ENCODE peak calls at places on chromosomes 4 and X, in five cellular contexts. G is tibial nerve, N is type B pancreatic cell, V is AG10803, U is IMR-90. Q is an unnamed sample.

GRCh38 chrX:103343105-103343504 is 13.1 kb downstream of the TCEAL7 start:
- DNase-seq in G (peak), N (no peak), V (peak), U (peak), Q (no peak)

GRCh38 chr4:20354120-20354519 is 102.4 kb downstream of the SLIT2 start:
- DNase-seq in G (no peak), N (no peak), V (no peak), U (no peak), Q (no peak)

GRCh38 chr4:141636771-141637460 is 533 bp downstream of the IL15 start:
- DNase-seq in G (no peak), N (no peak), V (peak), U (peak), Q (peak)

GRCh38 chr4:55336138-55337034 is 9.7 kb upstream of the SRD5A3 start:
- DNase-seq in G (no peak), N (no peak), V (no peak), U (no peak), Q (no peak)

GRCh38 chrX:128020701-128021100 is 31.5 kb downstream of the ACTRT1 start:
- DNase-seq in G (no peak), N (no peak), V (no peak), U (peak), Q (no peak)

GRCh38 chr4:726235-726787 is 20.7 kb downstream of the PCGF3 start:
- DNase-seq in G (no peak), N (no peak), V (peak), U (peak), Q (no peak)

GRCh38 chr4:124060261-124060918 is 652.1 kb downstream of the ANKRD50 start:
- DNase-seq in G (peak), N (no peak), V (peak), U (peak), Q (no peak)

GRCh38 chrX:38970845-38971244 is 169.6 kb downstream of the MID1IP1 start:
- DNase-seq in G (no peak), N (no peak), V (no peak), U (no peak), Q (no peak)

GRCh38 chrX:13090261-13091110 is 46.1 kb upstream of the FAM9C start:
- DNase-seq in G (no peak), N (no peak), V (no peak), U (peak), Q (no peak)

GRCh38 chrX:21408324-21408723 is 34.1 kb downstream of the CNKSR2 start:
- DNase-seq in G (no peak), N (no peak), V (peak), U (no peak), Q (no peak)

GRCh38 chrX:103398321-103398937 is 22.1 kb downstream of the BEX3 start:
- DNase-seq in G (no peak), N (no peak), V (peak), U (peak), Q (no peak)

GRCh38 chr4:169110633-169111032 is 100.6 kb upstream of the CBR4 start:
- DNase-seq in G (no peak), N (no peak), V (no peak), U (no peak), Q (no peak)

GRCh38 chr4:169869487-169869886 is 111.7 kb upstream of the HPF1 start:
- DNase-seq in G (no peak), N (no peak), V (no peak), U (peak), Q (no peak)

GRCh38 chr4:40305329-40306193 is 29.6 kb upstream of the CHRNA9 start:
- DNase-seq in G (no peak), N (no peak), V (no peak), U (no peak), Q (no peak)

GRCh38 chr4:1399508-1400190 is 6.6 kb downstream of the NKX1-1 start:
- DNase-seq in G (peak), N (no peak), V (no peak), U (no peak), Q (no peak)

GRCh38 chr4:13322681-13323101 is 161.4 kb downstream of the RAB28 start:
- DNase-seq in G (no peak), N (no peak), V (peak), U (peak), Q (no peak)

GRCh38 chrX:115503099-115503498 is 57.9 kb upstream of the PLS3 start:
- DNase-seq in G (no peak), N (no peak), V (no peak), U (no peak), Q (no peak)

GRCh38 chr4:174047363-174047762 is 236.1 kb downstream of the FBXO8 start:
- DNase-seq in G (no peak), N (no peak), V (no peak), U (no peak), Q (no peak)

GRCh38 chr4:115841873-115842272 is 728.5 kb upstream of the NDST4 start:
- DNase-seq in G (no peak), N (no peak), V (no peak), U (no peak), Q (no peak)

GRCh38 chr4:111268769-111269414 is 646.0 kb upstream of the PITX2 start:
- DNase-seq in G (no peak), N (no peak), V (peak), U (peak), Q (no peak)

GRCh38 chrX:10508891-10509290 is 111.5 kb downstream of the MID1 start:
- DNase-seq in G (no peak), N (no peak), V (no peak), U (no peak), Q (no peak)

GRCh38 chr4:152535236-152535902 is 523 bp downstream of the FBXW7 start:
- DNase-seq in G (no peak), N (peak), V (no peak), U (no peak), Q (no peak)

GRCh38 chrX:78118628-78119027 is 14.6 kb downstream of the PGK1 start:
- DNase-seq in G (no peak), N (no peak), V (no peak), U (no peak), Q (no peak)

GRCh38 chr4:70753630-70754029 is 31.9 kb downstream of the RUFY3 start:
- DNase-seq in G (no peak), N (no peak), V (no peak), U (no peak), Q (no peak)

GRCh38 chr4:74205559-74205958 is 47.6 kb downstream of the MTHFD2L start:
- DNase-seq in G (no peak), N (no peak), V (no peak), U (no peak), Q (no peak)

GRCh38 chr4:144868309-144868708 is 222.4 kb downstream of the HHIP start:
- DNase-seq in G (no peak), N (no peak), V (no peak), U (no peak), Q (no peak)

GRCh38 chr4:3115637-3116300 is 41.3 kb downstream of the HTT start:
- DNase-seq in G (no peak), N (no peak), V (peak), U (peak), Q (no peak)

GRCh38 chr4:72446353-72447055 is 122.5 kb downstream of the ADAMTS3 start:
- DNase-seq in G (no peak), N (no peak), V (peak), U (no peak), Q (no peak)

GRCh38 chr4:126977306-126977705 is 655.5 kb upstream of the INTU start:
- DNase-seq in G (no peak), N (no peak), V (no peak), U (peak), Q (no peak)

GRCh38 chr4:168584321-168584771 is 87.5 kb downstream of the PALLD start:
- DNase-seq in G (no peak), N (no peak), V (peak), U (peak), Q (no peak)

GRCh38 chr4:39337841-39338240 is 28.3 kb downstream of the RFC1 start:
- DNase-seq in G (no peak), N (no peak), V (no peak), U (no peak), Q (no peak)

GRCh38 chr4:3250956-3251690 is 2.2 kb downstream of the MSANTD1 start:
- DNase-seq in G (no peak), N (no peak), V (no peak), U (no peak), Q (no peak)

GRCh38 chr4:88533088-88533790 is 9.7 kb upstream of the PYURF start:
- DNase-seq in G (no peak), N (no peak), V (peak), U (peak), Q (no peak)

GRCh38 chr4:88531549-88531948 is 8.0 kb upstream of the PYURF start:
- DNase-seq in G (no peak), N (no peak), V (peak), U (no peak), Q (no peak)

GRCh38 chr4:88527787-88528186 is 4.2 kb upstream of the PYURF start:
- DNase-seq in G (no peak), N (no peak), V (no peak), U (no peak), Q (no peak)

GRCh38 chr4:88526221-88526815 is 2.7 kb upstream of the PYURF start:
- DNase-seq in G (no peak), N (no peak), V (peak), U (no peak), Q (no peak)

GRCh38 chr4:88528861-88529260 is 5.3 kb upstream of the PYURF start:
- DNase-seq in G (no peak), N (no peak), V (peak), U (no peak), Q (no peak)
- TF ChIP-seq CTCF in G (peak), N (peak), V (peak), U (peak), Q (peak)

DNA sequence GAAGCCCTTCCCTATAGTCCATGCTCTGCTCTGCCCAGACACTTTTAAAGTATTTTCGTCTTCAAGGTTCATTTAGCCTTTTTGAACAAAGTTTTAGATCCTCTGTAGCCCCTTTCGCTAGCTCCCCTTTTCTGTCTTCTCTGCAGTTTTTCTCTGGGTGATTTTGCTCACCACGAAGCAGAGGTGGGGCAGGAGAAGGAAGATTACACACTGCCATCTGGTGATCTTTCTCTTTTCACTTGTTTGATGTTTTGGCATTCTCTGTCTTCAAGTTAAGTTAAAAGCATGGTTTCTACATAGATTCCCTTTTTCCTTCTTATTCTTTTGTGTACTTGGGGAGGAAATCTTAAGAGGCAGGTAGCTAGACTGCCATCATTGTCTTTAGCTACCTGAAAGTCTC is 43.9 kb downstream of the CC2D2A start:
- DNase-seq in G (no peak), N (no peak), V (no peak), U (peak), Q (no peak)
- TF ChIP-seq CTCF in G (no peak), N (no peak), V (peak), U (no peak), Q (peak)

DNA sequence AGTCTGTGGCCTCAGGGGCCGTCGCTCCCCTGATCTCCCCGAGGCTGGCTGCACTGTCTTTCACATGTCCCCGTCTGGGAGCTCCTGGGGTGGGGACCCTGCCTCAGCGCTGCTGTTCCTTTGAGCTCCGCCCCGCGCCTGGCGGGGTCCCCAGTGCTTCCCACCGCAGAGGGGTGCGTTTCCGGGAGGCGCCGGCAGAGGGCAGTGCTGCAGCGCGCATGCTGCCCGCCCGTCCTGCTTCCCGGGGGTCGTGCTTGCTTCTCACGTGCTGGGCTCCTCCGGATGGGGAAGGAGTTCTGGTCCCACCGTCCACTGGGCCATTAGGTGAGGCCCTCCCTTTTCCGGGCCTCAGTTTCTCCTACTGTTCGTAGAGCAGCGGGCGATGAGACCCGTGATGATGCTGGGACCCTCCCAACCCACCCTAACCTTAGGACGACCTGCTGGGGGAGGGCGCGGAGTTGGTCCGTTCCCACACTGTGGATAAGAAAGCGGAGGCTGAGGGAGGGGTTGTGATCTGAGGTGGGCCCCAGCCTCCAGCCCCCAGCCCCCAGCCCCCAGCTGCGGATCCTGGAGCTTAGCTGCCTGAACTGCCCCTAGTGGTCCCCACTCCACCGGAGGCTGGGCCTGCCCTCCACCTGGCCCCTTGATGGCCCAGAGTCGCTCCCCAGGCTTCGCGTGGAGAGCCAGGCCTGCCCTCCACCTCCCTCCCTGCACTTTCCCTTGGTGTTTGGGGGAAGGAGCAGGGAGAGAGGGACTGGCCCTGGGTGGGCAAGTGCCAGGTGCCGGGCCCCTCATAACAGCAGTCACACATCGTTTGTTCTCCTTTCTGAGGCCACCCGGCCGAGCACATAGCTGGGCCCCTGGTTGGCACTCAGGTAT is 15.3 kb downstream of the CPZ start:
- DNase-seq in G (no peak), N (peak), V (no peak), U (no peak), Q (peak)
- TF ChIP-seq CTCF in G (peak), N (peak), V (peak), U (peak), Q (peak)

DNA sequence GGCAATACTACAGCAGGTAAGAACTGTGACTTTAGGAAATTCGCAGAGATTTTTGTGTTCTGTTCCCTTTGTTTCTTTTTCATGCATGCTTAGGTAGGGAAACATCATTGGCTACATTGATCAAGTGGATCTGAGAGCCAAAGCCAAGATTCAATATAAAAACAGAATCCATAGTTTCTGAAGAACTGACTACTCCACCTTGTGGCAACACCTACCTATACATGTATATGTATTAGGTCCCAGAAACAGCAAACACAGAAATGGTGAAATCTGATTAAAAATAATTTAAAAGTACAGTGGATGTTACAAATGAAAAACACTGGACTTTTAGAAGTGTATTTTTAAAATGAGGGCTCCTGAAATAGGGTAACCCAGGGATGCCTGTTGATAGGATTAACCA is 322.6 kb upstream of the MAOA start:
- DNase-seq in G (no peak), N (no peak), V (no peak), U (no peak), Q (no peak)
- TF ChIP-seq CTCF in G (no peak), N (peak), V (no peak), U (no peak), Q (no peak)

GRCh38 chrX:70338290-70338689 is 48.4 kb downstream of the KIF4A start:
- DNase-seq in G (no peak), N (no peak), V (no peak), U (no peak), Q (no peak)

GRCh38 chrX:70336767-70337166 is 46.9 kb downstream of the KIF4A start:
- DNase-seq in G (no peak), N (no peak), V (no peak), U (no peak), Q (no peak)

GRCh38 chrX:70331161-70331560 is 41.3 kb downstream of the KIF4A start:
- DNase-seq in G (no peak), N (no peak), V (peak), U (peak), Q (no peak)

DNA sequence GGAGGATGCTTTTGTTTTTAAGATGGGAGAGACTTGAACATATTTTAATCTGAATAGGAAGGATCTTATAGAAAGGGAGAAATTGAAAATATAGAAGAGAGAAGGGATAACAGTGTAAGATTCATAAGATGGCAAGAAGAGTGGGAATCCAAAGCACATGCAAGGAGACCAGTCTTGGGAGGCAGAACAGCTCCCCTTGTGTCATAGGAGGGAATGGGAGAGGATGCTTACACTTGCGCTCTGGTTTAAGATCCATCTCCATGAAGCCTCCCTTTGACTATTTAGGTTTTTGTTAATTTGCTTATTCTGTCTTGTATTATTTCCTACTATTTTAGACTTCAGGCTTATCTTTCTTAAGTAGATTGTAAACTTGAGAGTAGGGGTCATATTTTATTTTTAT is 42.7 kb downstream of the KIF4A start:
- DNase-seq in G (no peak), N (no peak), V (no peak), U (no peak), Q (no peak)
- TF ChIP-seq CTCF in G (no peak), N (peak), V (peak), U (no peak), Q (peak)

DNA sequence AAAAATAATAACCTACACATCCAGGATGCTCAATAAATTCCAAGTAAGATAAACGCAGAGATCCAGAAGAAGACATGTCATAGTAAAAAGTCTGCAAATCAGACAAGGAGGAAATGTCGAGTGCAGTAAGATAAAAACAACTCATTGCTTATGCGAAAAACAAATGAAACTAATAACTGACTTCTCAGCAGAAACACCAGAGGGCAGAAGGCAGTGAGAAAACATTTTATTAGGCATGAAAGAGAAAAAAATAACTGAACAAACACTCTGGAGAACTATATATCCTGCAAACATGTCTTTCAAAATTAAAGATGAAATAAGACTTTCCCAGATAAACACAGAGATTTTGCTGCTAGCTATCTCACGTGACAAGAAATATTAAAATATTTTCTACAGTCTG is 201.3 kb upstream of the CTSO start:
- DNase-seq in G (no peak), N (no peak), V (no peak), U (no peak), Q (no peak)
- TF ChIP-seq CTCF in G (no peak), N (peak), V (peak), U (no peak), Q (peak)

GRCh38 chr4:96183630-96184029 is 343.7 kb downstream of the PDHA2 start:
- DNase-seq in G (no peak), N (no peak), V (no peak), U (no peak), Q (no peak)

GRCh38 chr4:96189761-96190160 is 349.9 kb downstream of the PDHA2 start:
- DNase-seq in G (no peak), N (no peak), V (no peak), U (no peak), Q (no peak)

GRCh38 chr4:96186593-96186992 is 346.7 kb downstream of the PDHA2 start:
- DNase-seq in G (no peak), N (no peak), V (no peak), U (no peak), Q (no peak)
- TF ChIP-seq CTCF in G (no peak), N (no peak), V (no peak), U (no peak), Q (no peak)

Q was measured in osteocyte.